ENCODE peak calls at places on chromosome 15, in four cellular contexts. T, R, U and W are unnamed samples.

GRCh38 chr15:81288040-81288439 is 35.9 kb downstream of the STARD5 start:
- DNase-seq in T (no peak), R (no peak), U (no peak), W (no peak)

GRCh38 chr15:22949074-22949547 is 31.1 kb downstream of the CYFIP1 start:
- DNase-seq in U (no peak), T (peak), R (no peak), W (peak)

GRCh38 chr15:71748327-71748726 is 62.0 kb upstream of the NR2E3 start:
- DNase-seq in U (no peak), T (peak), R (no peak), W (no peak)

GRCh38 chr15:22831473-22831872 is 7.0 kb upstream of the NIPA2 start:
- DNase-seq in T (no peak), R (no peak), U (no peak), W (no peak)

GRCh38 chr15:90338483-90338980 is 13.6 kb upstream of the ZNF774 start:
- DNase-seq in T (no peak), R (no peak), U (no peak), W (no peak)

GRCh38 chr15:70703483-70703882 is 59.9 kb downstream of the UACA start:
- DNase-seq in R (no peak), U (no peak), T (no peak), W (no peak)

GRCh38 chr15:85800460-85801123 is 5.9 kb upstream of the KLHL25 start:
- DNase-seq in R (no peak), T (peak), U (no peak), W (no peak)

GRCh38 chr15:70488002-70488605 is 275.3 kb downstream of the UACA start:
- DNase-seq in T (peak), U (peak), R (peak), W (peak)

GRCh38 chr15:73915085-73915484 is 11.2 kb upstream of the LOXL1 start:
- DNase-seq in R (no peak), U (no peak), T (no peak), W (no peak)